ENCODE peak calls at places on chromosomes 6 and 20, in six cellular contexts. One of them, this sample, is unnamed.

GRCh38 chr20:25538838-25539665 is 46.3 kb downstream of the NINL start:
- ATAC-seq in K562: no peak
- ATAC-seq in upper lobe of left lung: peak
- ATAC-seq in GM12878: peak
- ATAC-seq in HepG2: peak
- ATAC-seq in HCT116: no peak
- ATAC-seq in this sample: no peak

GRCh38 chr6:44266347-44266746 is 996 bp upstream of the NFKBIE start:
- ATAC-seq in K562: no peak
- ATAC-seq in upper lobe of left lung: no peak
- ATAC-seq in GM12878: peak
- ATAC-seq in HepG2: no peak
- ATAC-seq in HCT116: no peak
- ATAC-seq in this sample: no peak

GRCh38 chr6:117540670-117541069 is 58.2 kb downstream of the DCBLD1 start:
- ATAC-seq in K562: no peak
- ATAC-seq in upper lobe of left lung: no peak
- ATAC-seq in GM12878: no peak
- ATAC-seq in HepG2: no peak
- ATAC-seq in HCT116: no peak
- ATAC-seq in this sample: no peak

GRCh38 chr6:41715779-41716515 is 19.5 kb downstream of the TFEB start:
- ATAC-seq in K562: no peak
- ATAC-seq in upper lobe of left lung: no peak
- ATAC-seq in GM12878: peak
- ATAC-seq in HepG2: no peak
- ATAC-seq in HCT116: no peak
- ATAC-seq in this sample: no peak

GRCh38 chr6:33505544-33506330 is 51.4 kb downstream of the ZBTB9 start:
- ATAC-seq in K562: no peak
- ATAC-seq in upper lobe of left lung: no peak
- ATAC-seq in GM12878: no peak
- ATAC-seq in HepG2: peak
- ATAC-seq in HCT116: no peak
- ATAC-seq in this sample: no peak

GRCh38 chr6:41796474-41796873 is 9.0 kb downstream of the TOMM6 start:
- ATAC-seq in K562: no peak
- ATAC-seq in upper lobe of left lung: no peak
- ATAC-seq in GM12878: no peak
- ATAC-seq in HepG2: no peak
- ATAC-seq in HCT116: no peak
- ATAC-seq in this sample: no peak

GRCh38 chr6:164159061-164159460 is 744.5 kb downstream of the QKI start:
- ATAC-seq in K562: no peak
- ATAC-seq in upper lobe of left lung: no peak
- ATAC-seq in GM12878: no peak
- ATAC-seq in HepG2: no peak
- ATAC-seq in HCT116: no peak
- ATAC-seq in this sample: no peak

GRCh38 chr6:161637658-161638057 is 363.8 kb upstream of the AGPAT4 start:
- ATAC-seq in K562: no peak
- ATAC-seq in upper lobe of left lung: no peak
- ATAC-seq in GM12878: no peak
- ATAC-seq in HepG2: no peak
- ATAC-seq in HCT116: no peak
- ATAC-seq in this sample: no peak

GRCh38 chr20:9514461-9515210 is at the start of gene LAMP5:
- ATAC-seq in K562: no peak
- ATAC-seq in upper lobe of left lung: peak
- ATAC-seq in GM12878: no peak
- ATAC-seq in HepG2: peak
- ATAC-seq in HCT116: no peak
- ATAC-seq in this sample: no peak

GRCh38 chr6:4719491-4719890 is 56.7 kb upstream of the CDYL start:
- ATAC-seq in K562: no peak
- ATAC-seq in upper lobe of left lung: no peak
- ATAC-seq in GM12878: no peak
- ATAC-seq in HepG2: no peak
- ATAC-seq in HCT116: no peak
- ATAC-seq in this sample: no peak

GRCh38 chr20:49814057-49814675 is 1.5 kb downstream of the SLC9A8 start:
- ATAC-seq in K562: no peak
- ATAC-seq in upper lobe of left lung: no peak
- ATAC-seq in GM12878: no peak
- ATAC-seq in HepG2: no peak
- ATAC-seq in HCT116: no peak
- ATAC-seq in this sample: no peak

GRCh38 chr6:166365221-166365620 is 17.5 kb downstream of the MPC1 start:
- ATAC-seq in K562: no peak
- ATAC-seq in upper lobe of left lung: no peak
- ATAC-seq in GM12878: no peak
- ATAC-seq in HepG2: no peak
- ATAC-seq in HCT116: no peak
- ATAC-seq in this sample: peak

GRCh38 chr6:69706724-69707123 is 90.1 kb downstream of the LMBRD1 start:
- ATAC-seq in K562: no peak
- ATAC-seq in upper lobe of left lung: no peak
- ATAC-seq in GM12878: peak
- ATAC-seq in HepG2: no peak
- ATAC-seq in HCT116: no peak
- ATAC-seq in this sample: no peak

GRCh38 chr6:32583527-32583898 is 6.1 kb downstream of the HLA-DRB1 start:
- ATAC-seq in K562: no peak
- ATAC-seq in upper lobe of left lung: no peak
- ATAC-seq in GM12878: peak
- ATAC-seq in HepG2: no peak
- ATAC-seq in HCT116: no peak
- ATAC-seq in this sample: peak

GRCh38 chr6:151029976-151030375 is 164.5 kb downstream of the MTHFD1L start:
- ATAC-seq in K562: no peak
- ATAC-seq in upper lobe of left lung: peak
- ATAC-seq in GM12878: no peak
- ATAC-seq in HepG2: no peak
- ATAC-seq in HCT116: peak
- ATAC-seq in this sample: no peak

GRCh38 chr20:36399969-36400545 is 93.9 kb downstream of the DLGAP4 start:
- ATAC-seq in K562: no peak
- ATAC-seq in upper lobe of left lung: no peak
- ATAC-seq in GM12878: no peak
- ATAC-seq in HepG2: no peak
- ATAC-seq in HCT116: no peak
- ATAC-seq in this sample: no peak

GRCh38 chr6:53142810-53143209 is 5.8 kb downstream of the GCM1 start:
- ATAC-seq in K562: no peak
- ATAC-seq in upper lobe of left lung: no peak
- ATAC-seq in GM12878: no peak
- ATAC-seq in HepG2: no peak
- ATAC-seq in HCT116: no peak
- ATAC-seq in this sample: no peak

GRCh38 chr6:154390034-154390433 is 33.4 kb upstream of the IPCEF1 start:
- ATAC-seq in K562: no peak
- ATAC-seq in upper lobe of left lung: no peak
- ATAC-seq in GM12878: no peak
- ATAC-seq in HepG2: peak
- ATAC-seq in HCT116: no peak
- ATAC-seq in this sample: no peak

GRCh38 chr6:164106345-164106769 is 691.8 kb downstream of the QKI start:
- ATAC-seq in K562: peak
- ATAC-seq in upper lobe of left lung: peak
- ATAC-seq in GM12878: peak
- ATAC-seq in HepG2: peak
- ATAC-seq in HCT116: peak
- ATAC-seq in this sample: no peak

GRCh38 chr6:150410906-150411305 is 42.1 kb downstream of the IYD start:
- ATAC-seq in K562: no peak
- ATAC-seq in upper lobe of left lung: no peak
- ATAC-seq in GM12878: no peak
- ATAC-seq in HepG2: no peak
- ATAC-seq in HCT116: no peak
- ATAC-seq in this sample: no peak

DNA sequence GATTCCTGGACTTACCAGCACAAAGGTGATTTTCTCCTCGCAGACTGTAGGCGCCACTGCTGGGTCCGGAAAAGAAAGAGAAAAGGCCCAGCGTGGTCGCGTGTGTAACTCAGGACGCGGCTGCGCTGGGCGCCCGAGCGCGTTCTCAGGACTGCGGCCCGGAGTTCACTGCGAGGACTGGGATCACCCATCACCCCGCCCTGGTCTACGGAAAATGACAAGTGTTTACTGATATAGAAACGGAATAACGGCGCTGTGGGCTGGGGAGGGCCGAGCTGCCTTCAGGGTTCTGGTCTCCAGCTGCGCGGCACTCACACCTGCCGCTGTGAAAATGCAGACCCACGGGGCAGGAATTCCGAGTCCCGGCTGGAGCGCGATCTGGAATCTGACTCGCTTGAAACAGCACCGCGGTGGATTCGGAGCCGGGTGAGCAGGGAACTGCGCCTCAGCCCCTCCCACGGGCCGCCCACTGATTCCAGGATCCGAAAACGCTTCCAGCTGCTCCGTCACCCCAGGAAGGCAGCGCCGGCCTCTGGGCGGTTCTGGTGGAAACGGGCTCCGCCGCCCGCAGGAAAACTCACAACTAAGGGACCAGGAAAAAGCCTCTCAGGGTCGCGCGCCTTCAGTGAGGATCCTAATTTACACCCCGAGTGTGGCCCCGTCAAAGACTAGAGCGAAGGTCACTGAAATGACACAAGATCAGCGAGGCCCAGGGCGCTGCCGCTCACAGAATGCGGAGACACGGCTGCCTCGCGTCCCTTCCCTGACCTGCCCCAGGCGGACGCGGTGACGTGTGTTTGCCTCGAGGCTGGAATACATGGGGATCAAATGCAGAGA is 34.5 kb downstream of the HLA-A start:
- ATAC-seq in K562: peak
- ATAC-seq in upper lobe of left lung: peak
- ATAC-seq in GM12878: peak
- ATAC-seq in HepG2: peak
- ATAC-seq in HCT116: peak
- ATAC-seq in this sample: peak
- TF ChIP-seq POLR2A in K562: peak
- TF ChIP-seq POLR2A in upper lobe of left lung: no peak
- TF ChIP-seq POLR2A in GM12878: no peak
- TF ChIP-seq POLR2A in HepG2: peak
- TF ChIP-seq POLR2A in HCT116: no peak
- TF ChIP-seq POLR2A in this sample: peak

DNA sequence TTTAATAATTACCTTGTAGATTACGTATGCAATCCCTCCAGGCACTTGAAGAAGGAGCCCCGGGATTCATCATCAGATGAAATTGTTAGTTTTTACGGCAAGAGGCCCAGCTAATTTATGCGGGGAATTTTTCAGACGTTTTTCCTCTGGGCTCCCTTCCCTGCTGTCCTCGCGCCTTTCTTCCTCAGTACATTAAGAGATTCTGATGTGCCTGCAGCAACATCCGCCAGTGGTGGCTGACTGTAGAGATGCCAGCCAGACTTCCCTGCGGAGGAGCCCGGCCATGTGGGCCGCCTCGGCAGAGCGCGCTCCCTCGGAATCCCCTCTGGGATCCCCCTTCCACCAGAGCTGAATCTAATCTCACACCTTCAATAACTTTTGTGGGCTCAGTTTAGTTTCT is 46.4 kb upstream of the POU3F2 start:
- ATAC-seq in K562: no peak
- ATAC-seq in upper lobe of left lung: no peak
- ATAC-seq in GM12878: no peak
- ATAC-seq in HepG2: no peak
- ATAC-seq in HCT116: no peak
- ATAC-seq in this sample: no peak
- TF ChIP-seq POLR2AphosphoS5 in K562: no peak
- TF ChIP-seq POLR2AphosphoS5 in upper lobe of left lung: no peak
- TF ChIP-seq POLR2AphosphoS5 in GM12878: no peak
- TF ChIP-seq POLR2AphosphoS5 in HepG2: no peak
- TF ChIP-seq POLR2AphosphoS5 in HCT116: no peak
- TF ChIP-seq POLR2AphosphoS5 in this sample: no peak

DNA sequence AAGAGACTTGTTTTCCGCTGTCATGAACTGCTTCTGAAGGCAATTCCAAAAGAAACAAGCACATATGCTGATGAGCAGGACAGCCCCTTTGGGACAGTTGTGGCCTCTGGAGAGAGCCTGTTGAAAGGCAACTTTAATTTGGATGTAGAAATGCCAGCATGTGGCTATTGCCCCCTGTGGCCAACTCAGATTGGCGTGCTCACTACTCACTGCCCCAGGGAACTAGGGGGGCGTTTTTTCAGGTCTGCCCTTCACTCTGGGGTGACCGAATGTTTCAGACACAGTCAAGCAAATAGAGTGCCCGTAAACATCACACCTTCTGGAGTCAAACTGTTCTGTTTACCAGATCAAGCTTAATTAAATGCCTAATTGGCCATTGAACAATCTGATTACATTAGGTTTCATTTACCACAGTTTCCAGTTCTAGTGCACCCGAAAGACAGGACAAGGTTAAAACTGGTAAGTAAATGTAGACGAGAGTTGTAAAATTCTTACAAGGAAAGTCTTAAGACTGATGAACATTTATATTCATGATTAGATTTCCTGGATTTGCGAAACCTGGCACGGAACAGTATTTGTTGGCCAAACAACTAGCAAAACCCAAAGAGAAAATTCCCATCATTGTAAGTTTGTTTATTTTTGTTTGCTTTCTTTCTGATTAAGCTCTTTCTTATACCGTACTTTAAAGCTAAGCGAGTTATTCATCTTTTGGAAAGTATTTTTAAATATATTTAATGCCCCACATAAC is 75.9 kb upstream of the SYNJ2 start:
- ATAC-seq in K562: peak
- ATAC-seq in upper lobe of left lung: no peak
- ATAC-seq in GM12878: no peak
- ATAC-seq in HepG2: peak
- ATAC-seq in HCT116: peak
- ATAC-seq in this sample: no peak
- TF ChIP-seq CTCF in K562: no peak
- TF ChIP-seq CTCF in upper lobe of left lung: no peak
- TF ChIP-seq CTCF in GM12878: no peak
- TF ChIP-seq CTCF in HepG2: no peak
- TF ChIP-seq CTCF in HCT116: peak
- TF ChIP-seq CTCF in this sample: no peak

DNA sequence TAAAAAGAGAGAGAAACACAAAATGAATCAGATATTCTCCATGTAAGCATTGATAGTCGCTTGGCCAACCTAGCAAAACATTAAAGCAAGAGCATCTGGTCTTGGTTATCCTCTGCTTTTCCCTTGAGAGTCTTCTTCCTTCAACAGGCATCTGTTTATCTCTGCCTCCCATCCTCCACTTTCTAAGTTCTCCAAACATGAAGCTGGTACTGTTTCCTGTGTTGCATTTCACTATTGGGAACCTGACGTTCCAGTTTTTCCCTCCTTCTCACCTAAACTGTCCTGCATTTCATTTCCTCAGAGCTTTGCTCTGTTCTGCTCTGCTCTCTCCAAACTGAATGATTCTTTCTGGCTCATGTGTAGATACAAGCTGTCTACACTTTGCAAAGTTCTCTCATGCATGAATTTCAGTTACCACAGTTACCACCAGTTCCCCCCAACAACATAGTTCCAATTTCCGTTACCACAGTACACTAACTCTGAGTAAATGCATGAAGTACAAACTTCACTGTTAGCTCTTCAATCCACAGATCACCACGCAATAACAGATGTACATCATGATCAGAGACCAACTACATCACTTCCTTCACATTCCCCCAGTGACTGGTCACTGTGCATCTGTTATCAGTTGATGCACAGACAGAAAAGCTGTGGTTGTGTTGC is 86.7 kb upstream of the F13A1 start:
- ATAC-seq in K562: no peak
- ATAC-seq in upper lobe of left lung: peak
- ATAC-seq in GM12878: peak
- ATAC-seq in HepG2: no peak
- ATAC-seq in HCT116: no peak
- ATAC-seq in this sample: peak
- TF ChIP-seq POLR2A in K562: no peak
- TF ChIP-seq POLR2A in upper lobe of left lung: no peak
- TF ChIP-seq POLR2A in GM12878: peak
- TF ChIP-seq POLR2A in HepG2: no peak
- TF ChIP-seq POLR2A in HCT116: no peak
- TF ChIP-seq POLR2A in this sample: no peak